ENCODE peak calls at places on chromosomes 1 and 21, in nine cellular contexts. N is transverse colon, M is HCT116, K is thoracic aorta, L is endodermal cell, R is A673, S is left ventricle myocardium inferior, X is breast epithelium, T is H1. I is an unnamed sample.
A peak's percentile ranks its signal among the peaks of the same experiment; 100 is the strongest.

GRCh38 chr1:78263946-78264345 is 218.2 kb downstream of the GIPC2 start:
- DNase-seq in N (no peak), M (no peak), K (no peak), L (no peak), R (no peak), S (no peak), X (no peak), T (no peak), I (no peak)

GRCh38 chr1:118504867-118505266 is 319.8 kb upstream of the SPAG17 start:
- DNase-seq in N (no peak), M (no peak), K (no peak), L (no peak), R (no peak), S (peak; percentile 46), X (no peak), T (no peak), I (no peak)

GRCh38 chr1:238027366-238027765 is 136.6 kb upstream of the ZP4 start:
- DNase-seq in N (no peak), M (no peak), K (no peak), L (no peak), R (no peak), S (no peak), X (no peak), T (no peak), I (no peak)

GRCh38 chr21:31318971-31319370 is 25.1 kb downstream of the TIAM1 start:
- DNase-seq in N (no peak), M (no peak), K (no peak), L (no peak), R (no peak), S (no peak), X (no peak), T (no peak), I (no peak)

GRCh38 chr1:110686188-110686587 is 11.4 kb upstream of the KCNA3 start:
- DNase-seq in N (peak; percentile 21), M (no peak), K (no peak), L (no peak), R (no peak), S (no peak), X (no peak), T (no peak), I (peak; percentile 31)

GRCh38 chr1:204514841-204515240 is 1.4 kb upstream of the MDM4 start:
- DNase-seq in N (no peak), M (no peak), K (no peak), L (no peak), R (no peak), S (no peak), X (no peak), T (no peak), I (peak; percentile 74)

GRCh38 chr1:39663559-39663958 is 8.3 kb downstream of the NT5C1A start:
- DNase-seq in N (no peak), M (no peak), K (no peak), L (peak; percentile 74), R (no peak), S (no peak), X (no peak), T (no peak), I (no peak)

GRCh38 chr1:171226757-171227370 is 21.4 kb upstream of the FMO1 start:
- DNase-seq in N (peak; percentile 47), M (peak; percentile 42), K (no peak), L (peak; percentile 79), R (peak; percentile 87), S (no peak), X (no peak), T (no peak), I (peak; percentile 73)

GRCh38 chr1:245173446-245174178 is 18.8 kb downstream of the KIF26B start:
- DNase-seq in N (peak; percentile 18), M (no peak), K (no peak), L (no peak), R (no peak), S (no peak), X (no peak), T (no peak), I (no peak)

GRCh38 chr1:90200637-90201235 is 205.8 kb downstream of the ZNF326 start:
- DNase-seq in N (no peak), M (no peak), K (no peak), L (no peak), R (no peak), S (no peak), X (no peak), T (no peak), I (no peak)

GRCh38 chr1:174222166-174222949 is 63.0 kb downstream of the RABGAP1L start:
- DNase-seq in N (no peak), M (no peak), K (no peak), L (no peak), R (peak; percentile 23), S (no peak), X (no peak), T (no peak), I (no peak)

GRCh38 chr1:35334485-35334884 is 66.0 kb downstream of the ZMYM4 start:
- DNase-seq in N (no peak), M (no peak), K (no peak), L (no peak), R (no peak), S (no peak), X (no peak), T (no peak), I (no peak)

GRCh38 chr1:91803133-91803532 is 82.8 kb downstream of the TGFBR3 start:
- DNase-seq in N (no peak), M (no peak), K (no peak), L (no peak), R (no peak), S (no peak), X (no peak), T (no peak), I (no peak)

GRCh38 chr1:115557715-115558114 is 84.1 kb upstream of the VANGL1 start:
- DNase-seq in N (no peak), M (no peak), K (no peak), L (no peak), R (peak; percentile 77), S (no peak), X (no peak), T (no peak), I (no peak)

GRCh38 chr1:54227091-54227602 is 27.2 kb downstream of the MRPL37 start:
- DNase-seq in N (no peak), M (peak; percentile 48), K (no peak), L (peak; percentile 51), R (no peak), S (no peak), X (no peak), T (no peak), I (no peak)

DNA sequence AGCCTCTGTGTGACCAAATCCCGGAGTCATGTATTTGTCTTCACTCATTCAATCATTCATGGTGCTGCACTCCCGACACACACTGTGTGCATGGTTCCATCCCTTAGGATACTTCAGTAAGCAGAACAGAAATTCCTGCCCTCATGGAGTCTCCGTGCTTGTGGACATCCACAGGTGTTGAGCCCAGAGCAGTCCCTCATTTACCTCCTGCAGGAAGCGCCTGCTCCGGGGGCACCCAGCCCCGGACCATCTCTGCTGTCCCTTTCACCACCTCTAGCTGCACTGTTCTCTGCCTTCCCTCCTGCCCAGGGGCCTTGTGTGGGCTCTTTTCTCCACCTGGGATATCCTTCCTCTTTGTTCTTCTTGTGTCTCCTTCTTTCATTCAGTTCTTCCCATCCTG is 9.5 kb upstream of the ZBTB21 start:
- DNase-seq in N (no peak), M (no peak), K (no peak), L (no peak), R (no peak), S (no peak), X (no peak), T (no peak), I (no peak)
- H3K9me3 ChIP-seq in N (no peaks in the 10 kb centered on the region), M (no peaks in the 10 kb centered on the region), K (no peaks in the 10 kb centered on the region), L (peaks cover 3% of the 10 kb centered on the region), R (no peaks in the 10 kb centered on the region), S (no peaks in the 10 kb centered on the region), X (no peaks in the 10 kb centered on the region), T (no peaks in the 10 kb centered on the region), I (no peaks in the 10 kb centered on the region)

DNA sequence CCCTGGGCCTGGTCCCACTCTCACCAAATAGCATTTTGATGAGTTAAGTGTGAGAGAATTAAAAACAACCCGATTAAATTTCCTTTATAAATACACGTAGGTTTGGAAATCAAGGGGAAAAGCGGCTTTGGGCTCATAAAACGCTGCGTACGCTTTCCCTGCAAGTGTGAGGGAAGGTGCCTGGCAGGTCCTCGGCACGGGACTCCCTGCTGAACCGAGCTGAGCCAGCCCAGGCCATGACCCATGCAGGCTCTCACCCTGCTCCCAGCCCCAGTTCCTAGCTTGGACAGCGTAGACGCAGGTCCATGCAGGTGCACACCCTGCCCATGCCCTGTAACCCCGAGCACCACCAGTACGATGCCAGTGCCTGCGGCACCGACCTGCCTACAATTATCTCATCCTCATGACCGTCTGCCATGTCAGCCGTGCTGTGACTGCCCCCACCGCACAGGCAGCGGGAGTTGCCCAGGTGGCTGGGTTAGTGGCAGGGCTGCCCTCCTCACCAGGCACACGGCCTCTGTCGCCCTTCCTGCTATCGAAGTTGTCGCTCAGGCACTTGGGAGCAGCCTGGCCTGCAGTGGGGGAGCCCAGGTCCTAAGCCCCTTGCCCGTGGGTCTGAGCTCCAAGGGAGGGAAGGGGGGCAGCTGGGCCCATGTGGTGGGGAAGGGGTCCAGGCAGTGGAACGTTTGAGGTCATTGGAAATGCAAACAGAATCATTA is 41.0 kb upstream of the ACTRT2 start:
- DNase-seq in N (no peak), M (no peak), K (no peak), L (no peak), R (no peak), S (peak; percentile 6), X (no peak), T (no peak), I (no peak)
- H3K9me3 ChIP-seq in N (no peaks in the 10 kb centered on the region), M (no peaks in the 10 kb centered on the region), K (no peaks in the 10 kb centered on the region), L (peaks cover 27% of the 10 kb centered on the region), R (no peaks in the 10 kb centered on the region), S (no peaks in the 10 kb centered on the region), X (no peaks in the 10 kb centered on the region), T (peaks cover 100% of the 10 kb centered on the region), I (no peaks in the 10 kb centered on the region)

DNA sequence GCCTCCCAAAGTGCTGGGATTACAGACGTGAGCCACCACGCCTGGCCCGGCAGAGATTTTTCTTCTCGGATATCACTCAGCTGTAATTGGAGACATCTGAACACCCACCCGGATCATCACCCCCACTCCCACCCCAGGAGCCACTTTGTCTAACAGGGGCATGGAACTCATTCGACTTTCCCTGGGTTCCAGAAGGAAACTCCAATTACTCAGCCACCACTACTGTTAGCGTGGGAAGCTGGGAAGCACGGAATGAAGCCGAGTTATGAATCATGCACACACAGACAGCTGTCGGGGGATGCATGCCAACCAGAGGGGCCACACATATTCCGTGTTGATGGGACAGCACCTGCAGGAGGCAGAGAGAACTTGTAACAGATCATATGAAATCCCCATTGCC is 85.2 kb downstream of the HLCS start:
- DNase-seq in N (no peak), M (no peak), K (no peak), L (no peak), R (no peak), S (no peak), X (no peak), T (no peak), I (no peak)
- H3K9me3 ChIP-seq in N (no peaks in the 10 kb centered on the region), M (no peaks in the 10 kb centered on the region), K (no peaks in the 10 kb centered on the region), L (peaks cover 48% of the 10 kb centered on the region), R (peaks cover 20% of the 10 kb centered on the region), S (peaks cover 15% of the 10 kb centered on the region), X (no peaks in the 10 kb centered on the region), T (peaks cover 12% of the 10 kb centered on the region), I (peaks cover 20% of the 10 kb centered on the region)

DNA sequence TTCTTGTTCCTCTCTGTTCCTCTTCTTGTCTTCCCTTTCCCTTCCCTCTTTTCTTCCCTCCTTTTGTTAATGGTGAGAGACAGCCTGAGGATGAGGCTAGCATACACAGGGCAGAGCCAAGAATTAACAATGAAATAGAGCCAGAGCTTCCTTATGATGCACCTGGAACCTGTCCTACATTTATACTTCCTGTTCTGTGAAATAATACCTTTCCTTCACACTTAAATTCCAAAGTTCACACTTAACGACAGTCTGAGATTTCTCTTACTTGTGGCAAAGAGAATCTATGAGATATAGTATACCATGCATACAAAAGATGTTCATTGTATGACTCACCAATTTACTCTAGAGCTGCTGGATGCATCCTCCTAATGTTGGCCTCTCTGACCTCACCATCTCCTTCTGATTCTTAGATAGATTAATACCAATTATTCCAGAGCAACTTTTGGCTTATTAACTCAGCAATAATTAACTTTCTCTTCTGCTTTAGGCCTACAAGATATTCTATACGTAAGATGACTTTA is 30.8 kb upstream of the TSNAX start:
- DNase-seq in N (no peak), M (no peak), K (no peak), L (no peak), R (no peak), S (no peak), X (no peak), T (no peak), I (no peak)
- H3K9me3 ChIP-seq in N (peaks cover 15% of the 10 kb centered on the region), M (peaks cover 17% of the 10 kb centered on the region), K (no peaks in the 10 kb centered on the region), L (peaks cover 34% of the 10 kb centered on the region), R (peaks cover 4% of the 10 kb centered on the region), S (peaks cover 16% of the 10 kb centered on the region), X (peaks cover 17% of the 10 kb centered on the region), T (peaks cover 20% of the 10 kb centered on the region), I (peaks cover 20% of the 10 kb centered on the region)